ENCODE peak calls at places on chromosome 17, in eight cellular contexts. One of them, this sample, is unnamed.

GRCh38 chr17:57328109-57328882 is 72.0 kb downstream of the MSI2 start:
- DNase-seq in HFFc6: no peak
- DNase-seq in frontal cortex: no peak
- DNase-seq in NCI-H1092: no peak
- DNase-seq in mucosa of descending colon: no peak
- DNase-seq in mammary epithelial cell: no peak
- DNase-seq in memory B cell: no peak
- DNase-seq in NCI-H1105: no peak
- DNase-seq in this sample: no peak

GRCh38 chr17:7824021-7824924 is 9.7 kb upstream of the KDM6B start:
- DNase-seq in HFFc6: no peak
- DNase-seq in frontal cortex: no peak
- DNase-seq in NCI-H1092: no peak
- DNase-seq in mucosa of descending colon: no peak
- DNase-seq in mammary epithelial cell: no peak
- DNase-seq in memory B cell: no peak
- DNase-seq in NCI-H1105: no peak
- DNase-seq in this sample: no peak

GRCh38 chr17:59675231-59675630 is 32.0 kb downstream of the PTRH2 start:
- DNase-seq in HFFc6: no peak
- DNase-seq in frontal cortex: no peak
- DNase-seq in NCI-H1092: no peak
- DNase-seq in mucosa of descending colon: no peak
- DNase-seq in mammary epithelial cell: no peak
- DNase-seq in memory B cell: no peak
- DNase-seq in NCI-H1105: no peak
- DNase-seq in this sample: no peak

GRCh38 chr17:72502111-72502939 is 381.5 kb downstream of the SOX9 start:
- DNase-seq in HFFc6: no peak
- DNase-seq in frontal cortex: no peak
- DNase-seq in NCI-H1092: no peak
- DNase-seq in mucosa of descending colon: no peak
- DNase-seq in mammary epithelial cell: no peak
- DNase-seq in memory B cell: no peak
- DNase-seq in NCI-H1105: no peak
- DNase-seq in this sample: peak

GRCh38 chr17:3691539-3692166 is 4.3 kb downstream of the P2RX5 start:
- DNase-seq in HFFc6: no peak
- DNase-seq in frontal cortex: no peak
- DNase-seq in NCI-H1092: no peak
- DNase-seq in mucosa of descending colon: no peak
- DNase-seq in mammary epithelial cell: no peak
- DNase-seq in memory B cell: no peak
- DNase-seq in NCI-H1105: no peak
- DNase-seq in this sample: no peak

GRCh38 chr17:68705331-68706166 is 104.4 kb upstream of the FAM20A start:
- DNase-seq in HFFc6: peak
- DNase-seq in frontal cortex: no peak
- DNase-seq in NCI-H1092: no peak
- DNase-seq in mucosa of descending colon: no peak
- DNase-seq in mammary epithelial cell: peak
- DNase-seq in memory B cell: no peak
- DNase-seq in NCI-H1105: no peak
- DNase-seq in this sample: no peak

GRCh38 chr17:64411999-64412771 is 21.5 kb upstream of the PECAM1 start:
- DNase-seq in HFFc6: no peak
- DNase-seq in frontal cortex: peak
- DNase-seq in NCI-H1092: peak
- DNase-seq in mucosa of descending colon: peak
- DNase-seq in mammary epithelial cell: no peak
- DNase-seq in memory B cell: peak
- DNase-seq in NCI-H1105: no peak
- DNase-seq in this sample: no peak

GRCh38 chr17:37024181-37024637 is 75.5 kb downstream of the AATF start:
- DNase-seq in HFFc6: no peak
- DNase-seq in frontal cortex: no peak
- DNase-seq in NCI-H1092: no peak
- DNase-seq in mucosa of descending colon: no peak
- DNase-seq in mammary epithelial cell: no peak
- DNase-seq in memory B cell: no peak
- DNase-seq in NCI-H1105: no peak
- DNase-seq in this sample: no peak

GRCh38 chr17:30235386-30236296 is at the start of gene SLC6A4:
- DNase-seq in HFFc6: no peak
- DNase-seq in frontal cortex: peak
- DNase-seq in NCI-H1092: no peak
- DNase-seq in mucosa of descending colon: no peak
- DNase-seq in mammary epithelial cell: peak
- DNase-seq in memory B cell: no peak
- DNase-seq in NCI-H1105: no peak
- DNase-seq in this sample: no peak

GRCh38 chr17:42531455-42532354 is 4.3 kb upstream of the NAGLU start:
- DNase-seq in HFFc6: peak
- DNase-seq in frontal cortex: no peak
- DNase-seq in NCI-H1092: peak
- DNase-seq in mucosa of descending colon: peak
- DNase-seq in mammary epithelial cell: peak
- DNase-seq in memory B cell: peak
- DNase-seq in NCI-H1105: peak
- DNase-seq in this sample: no peak

GRCh38 chr17:82930924-82931695 is 91.3 kb upstream of the ZNF750 start:
- DNase-seq in HFFc6: no peak
- DNase-seq in frontal cortex: no peak
- DNase-seq in NCI-H1092: no peak
- DNase-seq in mucosa of descending colon: no peak
- DNase-seq in mammary epithelial cell: no peak
- DNase-seq in memory B cell: no peak
- DNase-seq in NCI-H1105: no peak
- DNase-seq in this sample: no peak